ENCODE peak calls at places on chromosomes 7 and 10, in six cellular contexts. One of them, this sample, is unnamed.
A peak's percentile ranks its signal among the peaks of the same experiment; 100 is the strongest.

GRCh38 chr10:120436431-120437142 is 20.4 kb upstream of the PLPP4 start:
- DNase-seq in A549: no peak
- DNase-seq in fibroblast of pulmonary artery: no peak
- DNase-seq in coronary artery: no peak
- DNase-seq in colonic mucosa: no peak
- DNase-seq in cardiac fibroblast: no peak
- DNase-seq in this sample: no peak

GRCh38 chr7:70915067-70915466 is 216.9 kb upstream of the GALNT17 start:
- DNase-seq in A549: no peak
- DNase-seq in coronary artery: no peak
- DNase-seq in cardiac fibroblast: no peak
- DNase-seq in fibroblast of pulmonary artery: no peak
- DNase-seq in colonic mucosa: no peak
- DNase-seq in this sample: no peak

GRCh38 chr7:133645870-133646492 is 393.1 kb downstream of the EXOC4 start:
- DNase-seq in colonic mucosa: no peak
- DNase-seq in fibroblast of pulmonary artery: peak; percentile 33
- DNase-seq in coronary artery: no peak
- DNase-seq in cardiac fibroblast: peak; percentile 54
- DNase-seq in A549: no peak
- DNase-seq in this sample: no peak

GRCh38 chr10:132648072-132648855 is 110.7 kb downstream of the INPP5A start:
- DNase-seq in coronary artery: no peak
- DNase-seq in colonic mucosa: no peak
- DNase-seq in cardiac fibroblast: no peak
- DNase-seq in A549: no peak
- DNase-seq in fibroblast of pulmonary artery: no peak
- DNase-seq in this sample: no peak

GRCh38 chr7:18408461-18408860 is 87.1 kb upstream of the HDAC9 start:
- DNase-seq in A549: no peak
- DNase-seq in colonic mucosa: no peak
- DNase-seq in cardiac fibroblast: peak; percentile 53
- DNase-seq in fibroblast of pulmonary artery: peak; percentile 85
- DNase-seq in coronary artery: no peak
- DNase-seq in this sample: no peak

GRCh38 chr10:130141878-130142277 is 5.7 kb downstream of the GLRX3 start:
- DNase-seq in A549: no peak
- DNase-seq in colonic mucosa: no peak
- DNase-seq in coronary artery: no peak
- DNase-seq in fibroblast of pulmonary artery: no peak
- DNase-seq in cardiac fibroblast: no peak
- DNase-seq in this sample: no peak

GRCh38 chr7:138891446-138891810 is 89.8 kb downstream of the KIAA1549 start:
- DNase-seq in colonic mucosa: no peak
- DNase-seq in cardiac fibroblast: peak; percentile 44
- DNase-seq in fibroblast of pulmonary artery: no peak
- DNase-seq in A549: no peak
- DNase-seq in coronary artery: no peak
- DNase-seq in this sample: no peak

GRCh38 chr10:70974351-70974901 is 86.1 kb upstream of the PCBD1 start:
- DNase-seq in cardiac fibroblast: no peak
- DNase-seq in coronary artery: no peak
- DNase-seq in colonic mucosa: no peak
- DNase-seq in fibroblast of pulmonary artery: peak; percentile 4
- DNase-seq in A549: peak; percentile 49
- DNase-seq in this sample: no peak

GRCh38 chr10:96236090-96236478 is 35.3 kb downstream of the BLNK start:
- DNase-seq in coronary artery: no peak
- DNase-seq in colonic mucosa: no peak
- DNase-seq in cardiac fibroblast: no peak
- DNase-seq in A549: no peak
- DNase-seq in fibroblast of pulmonary artery: no peak
- DNase-seq in this sample: no peak

GRCh38 chr10:98013122-98013521 is 17.3 kb downstream of the CRTAC1 start:
- DNase-seq in colonic mucosa: no peak
- DNase-seq in cardiac fibroblast: no peak
- DNase-seq in coronary artery: no peak
- DNase-seq in A549: no peak
- DNase-seq in fibroblast of pulmonary artery: no peak
- DNase-seq in this sample: no peak

GRCh38 chr10:118980870-118981269 is 48.6 kb upstream of the NANOS1 start:
- DNase-seq in cardiac fibroblast: no peak
- DNase-seq in fibroblast of pulmonary artery: no peak
- DNase-seq in coronary artery: no peak
- DNase-seq in A549: no peak
- DNase-seq in colonic mucosa: no peak
- DNase-seq in this sample: no peak

GRCh38 chr7:99975782-99976521 is at the start of gene AZGP1:
- DNase-seq in colonic mucosa: no peak
- DNase-seq in A549: no peak
- DNase-seq in coronary artery: no peak
- DNase-seq in fibroblast of pulmonary artery: no peak
- DNase-seq in cardiac fibroblast: peak; percentile 36
- DNase-seq in this sample: no peak

GRCh38 chr7:150430465-150431085 is 19.9 kb upstream of the GIMAP8 start:
- DNase-seq in A549: no peak
- DNase-seq in cardiac fibroblast: no peak
- DNase-seq in fibroblast of pulmonary artery: no peak
- DNase-seq in coronary artery: peak; percentile 43
- DNase-seq in colonic mucosa: no peak
- DNase-seq in this sample: peak; percentile 65

GRCh38 chr7:3112499-3113134 is 69.0 kb upstream of the CARD11 start:
- DNase-seq in colonic mucosa: no peak
- DNase-seq in fibroblast of pulmonary artery: no peak
- DNase-seq in A549: no peak
- DNase-seq in cardiac fibroblast: no peak
- DNase-seq in coronary artery: no peak
- DNase-seq in this sample: no peak

GRCh38 chr7:157495594-157495993 is 158.8 kb downstream of the DNAJB6 start:
- DNase-seq in A549: no peak
- DNase-seq in cardiac fibroblast: no peak
- DNase-seq in coronary artery: no peak
- DNase-seq in fibroblast of pulmonary artery: no peak
- DNase-seq in colonic mucosa: no peak
- DNase-seq in this sample: peak; percentile 63

GRCh38 chr10:125547010-125547650 is 135.8 kb downstream of the TEX36 start:
- DNase-seq in colonic mucosa: no peak
- DNase-seq in A549: no peak
- DNase-seq in fibroblast of pulmonary artery: no peak
- DNase-seq in cardiac fibroblast: no peak
- DNase-seq in coronary artery: no peak
- DNase-seq in this sample: no peak

GRCh38 chr10:82492647-82493046 is 617.7 kb downstream of the NRG3 start:
- DNase-seq in coronary artery: no peak
- DNase-seq in cardiac fibroblast: no peak
- DNase-seq in fibroblast of pulmonary artery: no peak
- DNase-seq in A549: no peak
- DNase-seq in colonic mucosa: no peak
- DNase-seq in this sample: no peak

GRCh38 chr7:2945171-2945570 is 98.5 kb downstream of the CARD11 start:
- DNase-seq in A549: no peak
- DNase-seq in coronary artery: peak; percentile 28
- DNase-seq in colonic mucosa: no peak
- DNase-seq in cardiac fibroblast: no peak
- DNase-seq in fibroblast of pulmonary artery: no peak
- DNase-seq in this sample: peak; percentile 48

GRCh38 chr10:130044067-130045061 is 66.3 kb downstream of the C10orf143 start:
- DNase-seq in A549: no peak
- DNase-seq in colonic mucosa: peak; percentile 13
- DNase-seq in coronary artery: peak; percentile 55
- DNase-seq in cardiac fibroblast: no peak
- DNase-seq in fibroblast of pulmonary artery: no peak
- DNase-seq in this sample: no peak

GRCh38 chr7:8130663-8131062 is 131.3 kb downstream of the ICA1 start:
- DNase-seq in coronary artery: no peak
- DNase-seq in A549: no peak
- DNase-seq in cardiac fibroblast: no peak
- DNase-seq in colonic mucosa: no peak
- DNase-seq in fibroblast of pulmonary artery: no peak
- DNase-seq in this sample: no peak

GRCh38 chr7:151010307-151011096 is 13.8 kb downstream of the ATG9B start:
- DNase-seq in coronary artery: no peak
- DNase-seq in cardiac fibroblast: peak; percentile 51
- DNase-seq in fibroblast of pulmonary artery: peak; percentile 32
- DNase-seq in colonic mucosa: no peak
- DNase-seq in A549: no peak
- DNase-seq in this sample: no peak

GRCh38 chr7:7181519-7182155 is 707 bp upstream of the C1GALT1 start:
- DNase-seq in A549: peak; percentile 63
- DNase-seq in cardiac fibroblast: peak; percentile 58
- DNase-seq in colonic mucosa: peak; percentile 67
- DNase-seq in fibroblast of pulmonary artery: peak; percentile 35
- DNase-seq in coronary artery: no peak
- DNase-seq in this sample: no peak

GRCh38 chr7:153354071-153354470 is 594.5 kb downstream of the ACTR3B start:
- DNase-seq in A549: no peak
- DNase-seq in colonic mucosa: no peak
- DNase-seq in fibroblast of pulmonary artery: no peak
- DNase-seq in coronary artery: no peak
- DNase-seq in cardiac fibroblast: no peak
- DNase-seq in this sample: no peak

GRCh38 chr7:90276033-90276728 is 31.2 kb downstream of the CFAP69 start:
- DNase-seq in colonic mucosa: no peak
- DNase-seq in A549: no peak
- DNase-seq in cardiac fibroblast: no peak
- DNase-seq in coronary artery: no peak
- DNase-seq in fibroblast of pulmonary artery: no peak
- DNase-seq in this sample: no peak

GRCh38 chr10:103833731-103834365 is 21.5 kb downstream of the SH3PXD2A start:
- DNase-seq in fibroblast of pulmonary artery: peak; percentile 78
- DNase-seq in cardiac fibroblast: peak; percentile 86
- DNase-seq in coronary artery: no peak
- DNase-seq in A549: peak; percentile 29
- DNase-seq in colonic mucosa: peak; percentile 93
- DNase-seq in this sample: no peak

DNA sequence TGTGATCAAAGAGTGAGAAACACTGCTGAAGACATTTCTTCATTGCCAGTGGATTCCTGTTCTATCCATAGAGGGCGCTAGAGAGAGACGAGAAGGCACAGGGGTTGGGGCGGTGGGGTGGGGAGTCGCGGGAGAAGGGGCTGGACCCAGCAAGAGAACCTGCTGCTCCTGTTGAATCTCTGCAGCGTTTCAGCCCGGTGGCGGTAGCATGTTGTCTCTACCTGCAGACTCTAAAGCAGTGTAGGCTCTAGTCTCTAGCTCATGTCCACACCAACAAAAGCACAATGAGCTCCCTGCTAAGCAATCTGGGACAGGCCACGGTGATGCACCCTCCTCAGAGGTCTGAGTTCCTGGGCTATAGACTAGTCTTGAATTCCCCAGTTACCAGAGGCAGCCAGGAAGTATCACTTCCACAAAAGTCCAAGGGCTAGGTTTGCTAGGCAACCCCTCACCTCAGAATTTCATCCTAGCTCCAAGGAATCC is 167.7 kb downstream of the DGKB start:
- DNase-seq in coronary artery: no peak
- DNase-seq in cardiac fibroblast: no peak
- DNase-seq in A549: no peak
- DNase-seq in colonic mucosa: no peak
- DNase-seq in fibroblast of pulmonary artery: no peak
- DNase-seq in this sample: no peak
- TF ChIP-seq CTCF in coronary artery: no peak
- TF ChIP-seq CTCF in cardiac fibroblast: peak; percentile 15
- TF ChIP-seq CTCF in A549: no peak
- TF ChIP-seq CTCF in colonic mucosa: no peak
- TF ChIP-seq CTCF in fibroblast of pulmonary artery: peak; percentile 24
- TF ChIP-seq CTCF in this sample: peak; percentile 27

GRCh38 chr7:96800824-96801223 is 91.2 kb upstream of the SEM1 start:
- DNase-seq in A549: no peak
- DNase-seq in coronary artery: no peak
- DNase-seq in colonic mucosa: no peak
- DNase-seq in fibroblast of pulmonary artery: no peak
- DNase-seq in cardiac fibroblast: no peak
- DNase-seq in this sample: no peak
- TF ChIP-seq CTCF in A549: no peak
- TF ChIP-seq CTCF in coronary artery: no peak
- TF ChIP-seq CTCF in colonic mucosa: no peak
- TF ChIP-seq CTCF in fibroblast of pulmonary artery: no peak
- TF ChIP-seq CTCF in cardiac fibroblast: no peak
- TF ChIP-seq CTCF in this sample: no peak

GRCh38 chr10:4546500-4546899 is 279.5 kb upstream of the AKR1E2 start:
- DNase-seq in fibroblast of pulmonary artery: no peak
- DNase-seq in A549: no peak
- DNase-seq in coronary artery: no peak
- DNase-seq in colonic mucosa: no peak
- DNase-seq in cardiac fibroblast: no peak
- DNase-seq in this sample: no peak

GRCh38 chr10:4543943-4544540 is 282.0 kb upstream of the AKR1E2 start:
- DNase-seq in coronary artery: no peak
- DNase-seq in fibroblast of pulmonary artery: no peak
- DNase-seq in cardiac fibroblast: no peak
- DNase-seq in A549: no peak
- DNase-seq in colonic mucosa: no peak
- DNase-seq in this sample: no peak

GRCh38 chr10:4545077-4545476 is 280.9 kb upstream of the AKR1E2 start:
- DNase-seq in A549: no peak
- DNase-seq in colonic mucosa: no peak
- DNase-seq in fibroblast of pulmonary artery: no peak
- DNase-seq in cardiac fibroblast: no peak
- DNase-seq in coronary artery: no peak
- DNase-seq in this sample: no peak

GRCh38 chr10:4538016-4538415 is 288.0 kb upstream of the AKR1E2 start:
- DNase-seq in fibroblast of pulmonary artery: no peak
- DNase-seq in A549: no peak
- DNase-seq in coronary artery: no peak
- DNase-seq in cardiac fibroblast: no peak
- DNase-seq in colonic mucosa: no peak
- DNase-seq in this sample: no peak

GRCh38 chr10:4541292-4541691 is 284.7 kb upstream of the AKR1E2 start:
- DNase-seq in A549: no peak
- DNase-seq in coronary artery: peak; percentile 87
- DNase-seq in colonic mucosa: peak; percentile 53
- DNase-seq in cardiac fibroblast: peak; percentile 94
- DNase-seq in fibroblast of pulmonary artery: peak; percentile 96
- DNase-seq in this sample: no peak
- TF ChIP-seq CTCF in A549: no peak
- TF ChIP-seq CTCF in coronary artery: no peak
- TF ChIP-seq CTCF in colonic mucosa: no peak
- TF ChIP-seq CTCF in cardiac fibroblast: peak; percentile 50
- TF ChIP-seq CTCF in fibroblast of pulmonary artery: peak; percentile 45
- TF ChIP-seq CTCF in this sample: no peak

DNA sequence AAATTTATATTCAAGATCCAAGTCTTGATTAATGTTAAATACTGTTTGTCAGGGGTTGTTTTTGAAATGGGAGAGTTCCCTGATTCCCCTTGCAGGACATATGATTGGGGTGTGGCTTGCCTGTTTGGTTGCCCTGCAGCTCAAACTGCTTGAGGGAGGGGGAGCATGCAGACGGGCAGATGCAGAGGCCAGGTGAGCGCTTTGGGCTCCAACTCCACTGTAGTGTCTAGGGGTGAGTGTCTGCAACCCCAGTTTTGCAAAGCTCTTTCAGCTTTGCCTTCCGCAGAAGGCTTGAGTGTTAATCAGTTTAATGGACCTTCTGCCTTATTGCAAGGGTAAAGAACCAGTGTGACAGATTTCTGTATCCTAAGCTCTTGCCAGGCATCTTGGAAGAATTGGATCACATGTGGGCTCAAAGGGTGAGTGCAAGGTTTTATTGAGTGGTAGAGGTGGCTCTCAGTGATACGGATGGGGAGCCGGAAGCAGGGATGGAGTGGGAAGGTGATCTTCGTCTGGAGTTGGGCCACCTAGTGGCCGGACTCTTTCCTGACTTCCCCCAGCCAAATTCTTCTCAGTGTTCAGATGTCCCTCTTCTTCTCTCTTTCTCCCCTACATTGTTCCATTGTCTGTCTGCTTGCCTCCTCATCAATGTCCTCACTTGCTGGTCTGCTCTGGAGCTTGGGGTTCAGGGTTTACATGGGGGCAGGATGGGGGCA is 479.7 kb downstream of the ATRNL1 start:
- DNase-seq in coronary artery: no peak
- DNase-seq in cardiac fibroblast: no peak
- DNase-seq in A549: peak; percentile 2
- DNase-seq in fibroblast of pulmonary artery: no peak
- DNase-seq in colonic mucosa: no peak
- DNase-seq in this sample: no peak
- TF ChIP-seq CTCF in coronary artery: no peak
- TF ChIP-seq CTCF in cardiac fibroblast: no peak
- TF ChIP-seq CTCF in A549: peak; percentile 27
- TF ChIP-seq CTCF in fibroblast of pulmonary artery: no peak
- TF ChIP-seq CTCF in colonic mucosa: no peak
- TF ChIP-seq CTCF in this sample: peak; percentile 23

This sample was measured in osteocyte.